ENCODE peak calls at places on chromosomes 5 and 9, in four cellular contexts. One of them, this sample, is unnamed.

GRCh38 chr9:128006360-128007024 is 25.7 kb upstream of the EEIG1 start:
- DNase-seq in posterior vena cava: no peak
- DNase-seq in fibroblast of pulmonary artery: no peak
- DNase-seq in left ventricle myocardium inferior: no peak
- DNase-seq in this sample: no peak

GRCh38 chr5:127999909-128000308 is 83.7 kb upstream of the SLC12A2 start:
- DNase-seq in posterior vena cava: no peak
- DNase-seq in fibroblast of pulmonary artery: no peak
- DNase-seq in left ventricle myocardium inferior: no peak
- DNase-seq in this sample: no peak

GRCh38 chr5:149760700-149761187 is 30.6 kb downstream of the PPARGC1B start:
- DNase-seq in posterior vena cava: no peak
- DNase-seq in fibroblast of pulmonary artery: no peak
- DNase-seq in left ventricle myocardium inferior: peak; percentile 5
- DNase-seq in this sample: no peak

GRCh38 chr9:14585730-14586473 is 107.3 kb downstream of the ZDHHC21 start:
- DNase-seq in posterior vena cava: no peak
- DNase-seq in fibroblast of pulmonary artery: no peak
- DNase-seq in left ventricle myocardium inferior: no peak
- DNase-seq in this sample: no peak

GRCh38 chr5:122906768-122907167 is 61.4 kb downstream of the SNX24 start:
- DNase-seq in posterior vena cava: no peak
- DNase-seq in fibroblast of pulmonary artery: peak; percentile 73
- DNase-seq in left ventricle myocardium inferior: no peak
- DNase-seq in this sample: no peak

GRCh38 chr5:1187234-1187949 is 14.0 kb upstream of the SLC6A19 start:
- DNase-seq in posterior vena cava: no peak
- DNase-seq in fibroblast of pulmonary artery: no peak
- DNase-seq in left ventricle myocardium inferior: peak; percentile 5
- DNase-seq in this sample: no peak

GRCh38 chr5:93622240-93622885 is 39.3 kb downstream of the NR2F1 start:
- DNase-seq in posterior vena cava: no peak
- DNase-seq in fibroblast of pulmonary artery: peak; percentile 74
- DNase-seq in left ventricle myocardium inferior: no peak
- DNase-seq in this sample: peak; percentile 18

GRCh38 chr5:14351086-14351661 is 208.0 kb downstream of the TRIO start:
- DNase-seq in posterior vena cava: no peak
- DNase-seq in fibroblast of pulmonary artery: no peak
- DNase-seq in left ventricle myocardium inferior: no peak
- DNase-seq in this sample: no peak

GRCh38 chr5:133926960-133927615 is 41.3 kb downstream of the C5orf15 start:
- DNase-seq in posterior vena cava: no peak
- DNase-seq in fibroblast of pulmonary artery: no peak
- DNase-seq in left ventricle myocardium inferior: no peak
- DNase-seq in this sample: no peak

GRCh38 chr9:97853844-97854695 is 1.0 kb downstream of the FOXE1 start:
- DNase-seq in posterior vena cava: no peak
- DNase-seq in fibroblast of pulmonary artery: peak; percentile 30
- DNase-seq in left ventricle myocardium inferior: no peak
- DNase-seq in this sample: no peak

GRCh38 chr5:132800545-132800944 is 12.6 kb upstream of the SOWAHA start:
- DNase-seq in posterior vena cava: no peak
- DNase-seq in fibroblast of pulmonary artery: no peak
- DNase-seq in left ventricle myocardium inferior: no peak
- DNase-seq in this sample: no peak

GRCh38 chr5:82676663-82677062 is 398.5 kb upstream of the RPS23 start:
- DNase-seq in posterior vena cava: no peak
- DNase-seq in fibroblast of pulmonary artery: no peak
- DNase-seq in left ventricle myocardium inferior: no peak
- DNase-seq in this sample: no peak

GRCh38 chr9:98536542-98537173 is 172.1 kb downstream of the GABBR2 start:
- DNase-seq in posterior vena cava: no peak
- DNase-seq in fibroblast of pulmonary artery: no peak
- DNase-seq in left ventricle myocardium inferior: no peak
- DNase-seq in this sample: peak; percentile 24

GRCh38 chr5:102800427-102800826 is 45.3 kb downstream of the PAM start:
- DNase-seq in posterior vena cava: no peak
- DNase-seq in fibroblast of pulmonary artery: no peak
- DNase-seq in left ventricle myocardium inferior: no peak
- DNase-seq in this sample: no peak

GRCh38 chr5:170302729-170303501 is 5.3 kb upstream of the LCP2 start:
- DNase-seq in posterior vena cava: peak; percentile 92
- DNase-seq in fibroblast of pulmonary artery: peak; percentile 22
- DNase-seq in left ventricle myocardium inferior: peak; percentile 63
- DNase-seq in this sample: peak; percentile 68

GRCh38 chr9:93003552-93004407 is 54.7 kb upstream of the SUSD3 start:
- DNase-seq in posterior vena cava: no peak
- DNase-seq in fibroblast of pulmonary artery: peak; percentile 53
- DNase-seq in left ventricle myocardium inferior: peak; percentile 38
- DNase-seq in this sample: peak; percentile 71

GRCh38 chr5:100520348-100520747 is 14.8 kb upstream of the FAM174A start:
- DNase-seq in posterior vena cava: no peak
- DNase-seq in fibroblast of pulmonary artery: no peak
- DNase-seq in left ventricle myocardium inferior: no peak
- DNase-seq in this sample: no peak

GRCh38 chr5:177116631-177117373 is 16.8 kb upstream of the NSD1 start:
- DNase-seq in posterior vena cava: peak; percentile 97
- DNase-seq in fibroblast of pulmonary artery: peak; percentile 85
- DNase-seq in left ventricle myocardium inferior: peak; percentile 90
- DNase-seq in this sample: peak; percentile 90

GRCh38 chr9:120755827-120756434 is 37.3 kb downstream of the FBXW2 start:
- DNase-seq in posterior vena cava: no peak
- DNase-seq in fibroblast of pulmonary artery: peak; percentile 62
- DNase-seq in left ventricle myocardium inferior: no peak
- DNase-seq in this sample: no peak

GRCh38 chr5:88785396-88786216 is 97.4 kb downstream of the MEF2C start:
- DNase-seq in posterior vena cava: no peak
- DNase-seq in fibroblast of pulmonary artery: peak; percentile 94
- DNase-seq in left ventricle myocardium inferior: no peak
- DNase-seq in this sample: peak; percentile 46

GRCh38 chr5:129631946-129632345 is 115.9 kb upstream of the MINAR2 start:
- DNase-seq in posterior vena cava: no peak
- DNase-seq in fibroblast of pulmonary artery: peak; percentile 18
- DNase-seq in left ventricle myocardium inferior: no peak
- DNase-seq in this sample: peak; percentile 66

GRCh38 chr9:94096819-94097577 is 12.7 kb downstream of the PTPDC1 start:
- DNase-seq in posterior vena cava: no peak
- DNase-seq in fibroblast of pulmonary artery: no peak
- DNase-seq in left ventricle myocardium inferior: no peak
- DNase-seq in this sample: no peak

GRCh38 chr5:128009399-128009798 is 74.2 kb upstream of the SLC12A2 start:
- DNase-seq in posterior vena cava: no peak
- DNase-seq in fibroblast of pulmonary artery: no peak
- DNase-seq in left ventricle myocardium inferior: no peak
- DNase-seq in this sample: no peak

GRCh38 chr5:115415143-115415491 is 118.7 kb upstream of the CCDC112 start:
- DNase-seq in posterior vena cava: no peak
- DNase-seq in fibroblast of pulmonary artery: peak; percentile 92
- DNase-seq in left ventricle myocardium inferior: peak; percentile 32
- DNase-seq in this sample: no peak

GRCh38 chr5:119131530-119132313 is 60.8 kb downstream of the DMXL1 start:
- DNase-seq in posterior vena cava: no peak
- DNase-seq in fibroblast of pulmonary artery: no peak
- DNase-seq in left ventricle myocardium inferior: no peak
- DNase-seq in this sample: no peak

GRCh38 chr9:755454-756381 is 85.8 kb upstream of the DMRT1 start:
- DNase-seq in posterior vena cava: no peak
- DNase-seq in fibroblast of pulmonary artery: peak; percentile 87
- DNase-seq in left ventricle myocardium inferior: no peak
- DNase-seq in this sample: peak; percentile 29

GRCh38 chr5:138077064-138077696 is 6.7 kb upstream of the WNT8A start:
- DNase-seq in posterior vena cava: no peak
- DNase-seq in fibroblast of pulmonary artery: peak; percentile 78
- DNase-seq in left ventricle myocardium inferior: peak; percentile 50
- DNase-seq in this sample: peak; percentile 66

GRCh38 chr5:133938932-133939331 is 29.5 kb downstream of the C5orf15 start:
- DNase-seq in posterior vena cava: no peak
- DNase-seq in fibroblast of pulmonary artery: no peak
- DNase-seq in left ventricle myocardium inferior: no peak
- DNase-seq in this sample: no peak

GRCh38 chr9:97714435-97714834 is 17.3 kb upstream of the XPA start:
- DNase-seq in posterior vena cava: no peak
- DNase-seq in fibroblast of pulmonary artery: peak; percentile 25
- DNase-seq in left ventricle myocardium inferior: no peak
- DNase-seq in this sample: no peak

GRCh38 chr9:133371261-133371711 is 4.6 kb downstream of the SURF4 start:
- DNase-seq in posterior vena cava: no peak
- DNase-seq in fibroblast of pulmonary artery: no peak
- DNase-seq in left ventricle myocardium inferior: no peak
- DNase-seq in this sample: no peak

GRCh38 chr5:86909896-86910295 is 292.2 kb downstream of the COX7C start:
- DNase-seq in posterior vena cava: no peak
- DNase-seq in fibroblast of pulmonary artery: peak; percentile 78
- DNase-seq in left ventricle myocardium inferior: no peak
- DNase-seq in this sample: peak; percentile 10

GRCh38 chr5:74392698-74393431 is 247.7 kb downstream of the ENC1 start:
- DNase-seq in posterior vena cava: no peak
- DNase-seq in fibroblast of pulmonary artery: peak; percentile 70
- DNase-seq in left ventricle myocardium inferior: no peak
- DNase-seq in this sample: no peak

GRCh38 chr5:135599421-135600140 is 20.8 kb upstream of the CXCL14 start:
- DNase-seq in posterior vena cava: no peak
- DNase-seq in fibroblast of pulmonary artery: no peak
- DNase-seq in left ventricle myocardium inferior: no peak
- DNase-seq in this sample: peak; percentile 7

GRCh38 chr9:5671711-5672353 is 42.9 kb downstream of the RIC1 start:
- DNase-seq in posterior vena cava: no peak
- DNase-seq in fibroblast of pulmonary artery: no peak
- DNase-seq in left ventricle myocardium inferior: no peak
- DNase-seq in this sample: no peak

GRCh38 chr9:38178282-38178681 is 109.3 kb upstream of the SHB start:
- DNase-seq in posterior vena cava: no peak
- DNase-seq in fibroblast of pulmonary artery: no peak
- DNase-seq in left ventricle myocardium inferior: no peak
- DNase-seq in this sample: no peak

GRCh38 chr5:131635755-131636479 is 888 bp upstream of the RAPGEF6 start:
- DNase-seq in posterior vena cava: peak; percentile 83
- DNase-seq in fibroblast of pulmonary artery: peak; percentile 52
- DNase-seq in left ventricle myocardium inferior: no peak
- DNase-seq in this sample: no peak

GRCh38 chr9:108486791-108487190 is 369.0 kb downstream of the ACTL7B start:
- DNase-seq in posterior vena cava: no peak
- DNase-seq in fibroblast of pulmonary artery: no peak
- DNase-seq in left ventricle myocardium inferior: no peak
- DNase-seq in this sample: no peak

This sample was measured in adrenal gland.